ENCODE peak calls at places on chromosome 2, in seven cellular contexts. One of them, this sample, is unnamed.
A peak's percentile ranks its signal among the peaks of the same experiment; 100 is the strongest.

GRCh38 chr2:191061381-191061982 is 47.5 kb upstream of the STAT1 start:
- DNase-seq in RWPE1: no peak
- DNase-seq in NCI-H1930: no peak
- DNase-seq in brain microvascular endothelial cell: no peak
- DNase-seq in HT1080: no peak
- DNase-seq in mucosa of gallbladder: no peak
- DNase-seq in T-helper 9 cell: no peak
- DNase-seq in this sample: no peak

GRCh38 chr2:16821696-16822095 is 156.1 kb upstream of the CYRIA start:
- DNase-seq in mucosa of gallbladder: no peak
- DNase-seq in RWPE1: no peak
- DNase-seq in T-helper 9 cell: no peak
- DNase-seq in NCI-H1930: peak; percentile 77
- DNase-seq in HT1080: peak; percentile 51
- DNase-seq in brain microvascular endothelial cell: no peak
- DNase-seq in this sample: no peak

GRCh38 chr2:95388878-95389255 is 13.6 kb upstream of the FAHD2A start:
- DNase-seq in HT1080: no peak
- DNase-seq in mucosa of gallbladder: no peak
- DNase-seq in brain microvascular endothelial cell: no peak
- DNase-seq in RWPE1: no peak
- DNase-seq in T-helper 9 cell: no peak
- DNase-seq in NCI-H1930: no peak
- DNase-seq in this sample: no peak

GRCh38 chr2:214244847-214245246 is 166.0 kb upstream of the VWC2L start:
- DNase-seq in NCI-H1930: no peak
- DNase-seq in HT1080: no peak
- DNase-seq in T-helper 9 cell: no peak
- DNase-seq in mucosa of gallbladder: no peak
- DNase-seq in brain microvascular endothelial cell: no peak
- DNase-seq in RWPE1: no peak
- DNase-seq in this sample: no peak

GRCh38 chr2:231752056-231752455 is 29.0 kb downstream of the PDE6D start:
- DNase-seq in mucosa of gallbladder: no peak
- DNase-seq in T-helper 9 cell: no peak
- DNase-seq in brain microvascular endothelial cell: no peak
- DNase-seq in RWPE1: no peak
- DNase-seq in HT1080: no peak
- DNase-seq in NCI-H1930: no peak
- DNase-seq in this sample: no peak

GRCh38 chr2:55361465-55362189 is 58.0 kb downstream of the CCDC88A start:
- DNase-seq in brain microvascular endothelial cell: no peak
- DNase-seq in HT1080: no peak
- DNase-seq in mucosa of gallbladder: no peak
- DNase-seq in T-helper 9 cell: no peak
- DNase-seq in RWPE1: no peak
- DNase-seq in NCI-H1930: no peak
- DNase-seq in this sample: no peak

GRCh38 chr2:70939001-70939846 is 3.5 kb downstream of the ATP6V1B1 start:
- DNase-seq in mucosa of gallbladder: no peak
- DNase-seq in NCI-H1930: no peak
- DNase-seq in HT1080: no peak
- DNase-seq in brain microvascular endothelial cell: no peak
- DNase-seq in T-helper 9 cell: no peak
- DNase-seq in RWPE1: no peak
- DNase-seq in this sample: no peak

GRCh38 chr2:104975371-104975770 is 62.5 kb upstream of the MRPS9 start:
- DNase-seq in brain microvascular endothelial cell: no peak
- DNase-seq in NCI-H1930: no peak
- DNase-seq in mucosa of gallbladder: no peak
- DNase-seq in RWPE1: no peak
- DNase-seq in T-helper 9 cell: no peak
- DNase-seq in HT1080: no peak
- DNase-seq in this sample: no peak

GRCh38 chr2:3340144-3340543 is 37.5 kb downstream of the EIPR1 start:
- DNase-seq in HT1080: no peak
- DNase-seq in brain microvascular endothelial cell: no peak
- DNase-seq in mucosa of gallbladder: no peak
- DNase-seq in NCI-H1930: no peak
- DNase-seq in RWPE1: no peak
- DNase-seq in T-helper 9 cell: no peak
- DNase-seq in this sample: no peak

GRCh38 chr2:83894976-83895375 is 564.1 kb downstream of the SUCLG1 start:
- DNase-seq in NCI-H1930: no peak
- DNase-seq in RWPE1: no peak
- DNase-seq in T-helper 9 cell: no peak
- DNase-seq in HT1080: no peak
- DNase-seq in mucosa of gallbladder: no peak
- DNase-seq in brain microvascular endothelial cell: no peak
- DNase-seq in this sample: peak; percentile 51

GRCh38 chr2:177282101-177282573 is 17.6 kb upstream of the NFE2L2 start:
- DNase-seq in brain microvascular endothelial cell: no peak
- DNase-seq in mucosa of gallbladder: no peak
- DNase-seq in RWPE1: no peak
- DNase-seq in T-helper 9 cell: no peak
- DNase-seq in NCI-H1930: no peak
- DNase-seq in HT1080: peak; percentile 53
- DNase-seq in this sample: no peak

GRCh38 chr2:165693838-165694237 is 100.2 kb downstream of the GALNT3 start:
- DNase-seq in NCI-H1930: no peak
- DNase-seq in T-helper 9 cell: no peak
- DNase-seq in RWPE1: no peak
- DNase-seq in mucosa of gallbladder: no peak
- DNase-seq in HT1080: no peak
- DNase-seq in brain microvascular endothelial cell: no peak
- DNase-seq in this sample: no peak

GRCh38 chr2:157845081-157845480 is 31.0 kb downstream of the ACVR1 start:
- DNase-seq in mucosa of gallbladder: no peak
- DNase-seq in brain microvascular endothelial cell: no peak
- DNase-seq in T-helper 9 cell: no peak
- DNase-seq in NCI-H1930: no peak
- DNase-seq in RWPE1: no peak
- DNase-seq in HT1080: no peak
- DNase-seq in this sample: no peak

GRCh38 chr2:141021611-141022010 is 1109.2 kb downstream of the LRP1B start:
- DNase-seq in NCI-H1930: no peak
- DNase-seq in T-helper 9 cell: no peak
- DNase-seq in brain microvascular endothelial cell: no peak
- DNase-seq in RWPE1: no peak
- DNase-seq in mucosa of gallbladder: no peak
- DNase-seq in HT1080: no peak
- DNase-seq in this sample: peak; percentile 27

GRCh38 chr2:42090216-42090615 is 42.4 kb downstream of the PKDCC start:
- DNase-seq in RWPE1: no peak
- DNase-seq in NCI-H1930: no peak
- DNase-seq in HT1080: no peak
- DNase-seq in mucosa of gallbladder: no peak
- DNase-seq in T-helper 9 cell: no peak
- DNase-seq in brain microvascular endothelial cell: no peak
- DNase-seq in this sample: no peak

GRCh38 chr2:105681927-105682326 is 62.8 kb upstream of the NCK2 start:
- DNase-seq in RWPE1: no peak
- DNase-seq in mucosa of gallbladder: no peak
- DNase-seq in brain microvascular endothelial cell: no peak
- DNase-seq in T-helper 9 cell: no peak
- DNase-seq in HT1080: no peak
- DNase-seq in NCI-H1930: no peak
- DNase-seq in this sample: no peak

GRCh38 chr2:156573710-156574109 is 137.5 kb downstream of the GPD2 start:
- DNase-seq in brain microvascular endothelial cell: no peak
- DNase-seq in NCI-H1930: no peak
- DNase-seq in T-helper 9 cell: no peak
- DNase-seq in mucosa of gallbladder: no peak
- DNase-seq in HT1080: no peak
- DNase-seq in RWPE1: no peak
- DNase-seq in this sample: no peak

GRCh38 chr2:190320696-190321095 is 1.1 kb upstream of the HIBCH start:
- DNase-seq in T-helper 9 cell: no peak
- DNase-seq in brain microvascular endothelial cell: no peak
- DNase-seq in RWPE1: no peak
- DNase-seq in mucosa of gallbladder: no peak
- DNase-seq in HT1080: no peak
- DNase-seq in NCI-H1930: no peak
- DNase-seq in this sample: no peak

GRCh38 chr2:138846216-138846821 is 66.1 kb upstream of the NXPH2 start:
- DNase-seq in mucosa of gallbladder: no peak
- DNase-seq in HT1080: peak; percentile 41
- DNase-seq in brain microvascular endothelial cell: peak; percentile 2
- DNase-seq in NCI-H1930: peak; percentile 14
- DNase-seq in RWPE1: peak; percentile 59
- DNase-seq in T-helper 9 cell: no peak
- DNase-seq in this sample: peak; percentile 40

This sample was measured in bronchial epithelial cell.